ENCODE peak calls at places on chromosome 19, in seven cellular contexts. A, O, G, P, J, B and U are unnamed samples.

GRCh38 chr19:49692102-49692599 is 1.2 kb downstream of the CPT1C start:
- DNase-seq in A (no peak), B (no peak), G (no peak), O (no peak), P (no peak), J (no peak), U (no peak)

GRCh38 chr19:55674459-55674840 is 576 bp upstream of the EPN1 start:
- DNase-seq in G (no peak), O (no peak), B (no peak), A (no peak), P (no peak), J (no peak), U (no peak)

GRCh38 chr19:10643166-10643967 is 10.8 kb upstream of the ILF3 start:
- DNase-seq in J (no peak), O (no peak), B (no peak), P (no peak), G (no peak), A (no peak), U (no peak)

GRCh38 chr19:38557205-38557799 is 60.5 kb downstream of the MAP4K1 start:
- DNase-seq in A (no peak), B (no peak), J (peak), P (no peak), G (no peak), O (no peak), U (no peak)

GRCh38 chr19:39906283-39906682 is 28.2 kb downstream of the FCGBP start:
- DNase-seq in G (no peak), P (no peak), O (no peak), J (no peak), B (no peak), A (no peak), U (no peak)

GRCh38 chr19:35843676-35844481 is 8.4 kb downstream of the NPHS1 start:
- DNase-seq in O (no peak), J (peak), B (no peak), G (no peak), P (no peak), A (no peak), U (no peak)

GRCh38 chr19:10105241-10106099 is 692 bp upstream of the PPAN start:
- DNase-seq in J (no peak), A (no peak), O (peak), P (peak), B (peak), G (no peak), U (no peak)

GRCh38 chr19:10283786-10284540 is 2.8 kb upstream of the ICAM4 start:
- DNase-seq in J (no peak), G (no peak), P (no peak), O (no peak), B (no peak), A (no peak), U (no peak)

GRCh38 chr19:58518261-58519086 is 1.1 kb downstream of the ZBTB45 start:
- DNase-seq in P (no peak), J (peak), O (no peak), B (no peak), A (no peak), G (no peak), U (no peak)